ENCODE peak calls at places on chromosome 2, in nine cellular contexts. X is A549, K is gastrocnemius medialis, C is heart left ventricle, J is HCT116, M is HepG2, V is body of pancreas, O is GM12878, S is upper lobe of left lung. H is an unnamed sample.
A peak's percentile ranks its signal among the peaks of the same experiment; 100 is the strongest.

GRCh38 chr2:239978381-239978780 is 46.8 kb downstream of the NDUFA10 start:
- ATAC-seq in X (no peak), S (peak; percentile 23), K (no peak), C (no peak), O (no peak), V (no peak), J (no peak), M (no peak), H (no peak)

GRCh38 chr2:152505495-152505906 is 170.5 kb downstream of the FMNL2 start:
- ATAC-seq in M (no peak), X (peak; percentile 96), C (no peak), J (peak; percentile 36), V (no peak), O (peak; percentile 89), K (peak; percentile 98), S (no peak), H (peak; percentile 53)

GRCh38 chr2:45382744-45383143 is 228.3 kb downstream of the SRBD1 start:
- ATAC-seq in J (no peak), K (no peak), V (no peak), S (no peak), X (no peak), O (no peak), M (no peak), C (no peak), H (no peak)

GRCh38 chr2:46866770-46867246 is 48.8 kb downstream of the MCFD2 start:
- ATAC-seq in C (peak; percentile 78), K (peak; percentile 78), S (peak; percentile 65), O (no peak), J (no peak), V (peak; percentile 93), X (no peak), M (peak; percentile 67), H (peak; percentile 74)

GRCh38 chr2:189144700-189145211 is 34.8 kb downstream of the COL5A2 start:
- ATAC-seq in X (no peak), C (peak; percentile 61), J (no peak), O (no peak), K (no peak), V (no peak), S (no peak), M (no peak), H (no peak)

GRCh38 chr2:160516547-160517365 is 23.1 kb upstream of the RBMS1 start:
- ATAC-seq in O (peak; percentile 61), K (no peak), S (no peak), C (no peak), M (no peak), J (no peak), X (no peak), V (no peak), H (no peak)

GRCh38 chr2:204738721-204739120 is 193.4 kb downstream of the PARD3B start:
- ATAC-seq in O (no peak), C (no peak), K (no peak), M (no peak), J (no peak), V (no peak), S (no peak), X (no peak), H (no peak)

GRCh38 chr2:64525323-64525625 is 1.1 kb downstream of the AFTPH start:
- ATAC-seq in K (no peak), X (no peak), V (no peak), O (peak; percentile 38), S (no peak), J (no peak), M (peak; percentile 1), C (no peak), H (no peak)

DNA sequence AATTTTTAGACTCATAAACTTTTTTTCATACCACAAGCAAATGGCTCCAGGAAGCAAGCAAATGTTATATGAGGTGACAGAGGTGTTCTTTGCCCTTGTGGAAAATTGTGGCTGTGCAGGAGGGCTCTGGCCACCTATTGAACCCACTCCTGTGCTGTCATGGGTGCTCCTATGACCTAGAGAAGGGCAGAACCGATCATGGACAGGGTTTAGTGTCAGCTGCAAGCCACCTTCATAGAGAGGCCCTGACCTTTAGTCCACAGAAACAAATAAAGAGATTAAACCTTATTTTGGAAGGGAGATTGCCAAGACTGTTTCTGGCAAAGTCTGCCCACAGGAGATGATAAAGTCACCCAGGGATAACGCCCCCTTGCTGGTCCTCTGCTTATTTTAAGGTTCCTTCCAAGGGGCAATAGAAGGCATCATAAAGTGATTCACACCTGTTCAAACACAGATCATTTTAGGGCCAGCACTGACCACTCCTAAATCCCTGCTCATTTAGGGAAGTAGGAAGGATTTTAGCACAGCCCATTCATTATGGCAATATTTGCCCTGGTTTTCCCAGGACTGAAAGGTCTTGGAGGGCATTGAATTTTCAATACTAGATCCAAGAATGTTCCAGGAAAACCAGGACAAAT is 26.1 kb upstream of the STAT4 start:
- ATAC-seq in J (no peak), K (no peak), S (no peak), C (no peak), M (no peak), V (no peak), O (peak; percentile 44), X (no peak), H (no peak)
- TF ChIP-seq POLR2A in J (no peak), K (no peak), S (no peak), C (no peak), M (no peak), V (no peak), O (no peak), X (no peak), H (no peak)

GRCh38 chr2:74183878-74184277 is 5.2 kb upstream of the MOB1A start:
- ATAC-seq in C (no peak), O (no peak), V (no peak), S (no peak), X (no peak), M (no peak), K (no peak), J (no peak), H (no peak)

GRCh38 chr2:74188018-74188601 is 9.4 kb upstream of the MOB1A start:
- ATAC-seq in M (peak; percentile 72), O (no peak), V (no peak), S (peak; percentile 19), X (no peak), K (peak; percentile 89), C (peak; percentile 56), J (peak; percentile 89), H (peak; percentile 41)

GRCh38 chr2:74188696-74189095 is 9.7 kb upstream of the MTHFD2 start:
- ATAC-seq in O (no peak), M (no peak), X (no peak), S (no peak), C (no peak), V (no peak), J (no peak), K (no peak), H (no peak)

GRCh38 chr2:74181739-74182138 is 3.1 kb upstream of the MOB1A start:
- ATAC-seq in K (no peak), S (peak; percentile 45), O (peak; percentile 47), J (no peak), V (no peak), X (no peak), M (no peak), C (no peak), H (no peak)

DNA sequence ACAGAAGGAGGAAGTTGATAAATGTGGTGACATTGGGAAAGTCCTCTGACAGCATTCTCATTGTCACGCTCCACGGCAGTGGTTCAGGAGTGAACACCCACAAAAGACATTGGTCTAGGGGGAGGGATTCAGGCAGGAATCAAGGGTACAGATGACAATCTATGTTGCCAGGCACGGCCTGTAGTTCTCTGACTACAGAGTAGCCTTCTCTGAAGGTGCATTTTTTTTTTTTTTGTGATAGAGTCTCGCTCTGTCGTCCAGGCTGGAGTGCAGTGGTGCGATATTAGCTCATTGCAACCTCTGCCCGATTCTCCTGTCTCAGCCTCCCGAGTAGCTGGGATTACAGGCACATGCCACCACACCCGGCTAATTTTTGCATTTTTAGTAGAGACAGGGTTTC is 7.4 kb upstream of the MOB1A start:
- ATAC-seq in V (no peak), M (no peak), X (no peak), J (no peak), S (peak; percentile 83), K (no peak), C (peak; percentile 45), O (peak; percentile 87), H (peak; percentile 57)
- TF ChIP-seq POLR2A in V (peak; percentile 8), M (no peak), X (no peak), J (no peak), S (no peak), K (no peak), C (no peak), O (no peak), H (no peak)

DNA sequence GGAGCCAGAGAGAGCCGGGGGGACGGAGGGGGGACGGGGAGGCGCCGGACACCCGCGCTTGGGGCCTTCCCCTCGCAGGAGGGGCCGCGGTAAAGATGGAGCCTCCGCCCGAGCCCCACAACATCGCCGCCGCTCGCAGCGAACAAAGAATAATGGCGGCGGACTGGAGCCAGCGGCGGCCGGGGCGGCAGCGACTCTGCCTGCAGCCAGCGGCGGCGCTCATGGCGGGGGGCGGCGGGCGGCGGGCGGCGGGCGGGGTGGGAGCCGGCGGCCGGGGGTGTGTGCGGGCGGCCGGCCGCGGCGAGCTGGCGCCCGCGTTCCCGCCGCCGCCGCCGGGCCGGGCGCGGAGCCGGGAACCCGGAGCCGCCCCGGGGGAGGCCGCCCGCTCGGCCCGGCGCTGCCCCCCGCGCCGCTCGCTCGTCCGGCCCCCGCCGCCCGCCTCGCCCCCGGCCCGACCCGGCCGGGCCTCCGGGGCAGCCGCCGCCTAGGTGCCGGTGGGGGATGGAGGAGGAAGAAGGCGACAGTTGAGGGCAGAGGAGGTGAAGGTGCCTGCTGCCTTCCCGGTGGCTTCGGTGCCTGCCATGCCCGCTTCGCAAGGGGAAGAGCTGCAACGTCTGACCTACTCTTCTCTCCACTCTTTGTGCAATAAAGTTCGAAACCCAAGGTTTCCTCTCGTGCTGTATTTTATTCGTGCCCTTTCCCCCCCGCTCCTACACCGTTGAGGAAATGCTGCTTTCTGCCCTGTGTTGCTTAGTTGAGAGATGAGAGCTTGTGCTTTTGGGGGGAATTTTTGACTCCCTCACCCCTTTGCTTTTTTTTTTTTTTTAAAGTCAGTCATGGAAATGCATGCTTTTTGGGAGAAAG is 630 bp downstream of the CREB1 start:
- ATAC-seq in J (peak; percentile 2), M (no peak), K (peak; percentile 35), V (peak; percentile 6), X (peak; percentile 28), O (no peak), S (no peak), C (no peak), H (peak; percentile 4)
- TF ChIP-seq POLR2A in J (no peak), M (peak; percentile 42), K (peak; percentile 6), V (no peak), X (no peak), O (peak; percentile 60), S (no peak), C (no peak), H (peak; percentile 9)

GRCh38 chr2:24840962-24841945 is 48.0 kb downstream of the CENPO start:
- ATAC-seq in S (no peak), K (no peak), M (no peak), O (no peak), X (no peak), J (no peak), C (no peak), V (no peak), H (no peak)

GRCh38 chr2:24842081-24843050 is 49.1 kb downstream of the CENPO start:
- ATAC-seq in K (no peak), J (no peak), M (no peak), V (no peak), S (no peak), C (no peak), O (no peak), X (no peak), H (no peak)

GRCh38 chr2:24845691-24846090 is 52.5 kb downstream of the CENPO start:
- ATAC-seq in C (no peak), S (no peak), V (no peak), J (no peak), K (no peak), O (no peak), X (no peak), M (no peak), H (no peak)

GRCh38 chr2:24843461-24843860 is 50.2 kb downstream of the CENPO start:
- ATAC-seq in S (no peak), M (no peak), C (no peak), V (no peak), J (no peak), K (no peak), O (no peak), X (no peak), H (no peak)

GRCh38 chr2:24844023-24844685 is 50.9 kb downstream of the CENPO start:
- ATAC-seq in X (no peak), V (no peak), M (no peak), O (no peak), K (no peak), J (no peak), S (no peak), C (no peak), H (no peak)
- TF ChIP-seq POLR2A in X (no peak), V (no peak), M (no peak), O (no peak), K (no peak), J (no peak), S (no peak), C (no peak), H (no peak)

H was measured in gastroesophageal sphincter.